ENCODE peak calls at places on chromosomes 7 and 10, in five cellular contexts. T, M, Y, G and E are unnamed samples.

GRCh38 chr7:120991570-120991969 is 3.1 kb downstream of the CPED1 start:
- DNase-seq in M (no peak), Y (no peak), T (peak), G (no peak), E (no peak)

GRCh38 chr10:131126321-131127121 is 185.0 kb downstream of the TCERG1L start:
- DNase-seq in M (no peak), T (no peak), Y (no peak), G (no peak), E (no peak)

GRCh38 chr10:636016-636730 is 53.3 kb downstream of the DIP2C start:
- DNase-seq in M (no peak), Y (no peak), G (no peak), T (no peak), E (no peak)

GRCh38 chr7:80707318-80707717 is 68.9 kb downstream of the CD36 start:
- DNase-seq in G (no peak), Y (no peak), T (no peak), M (no peak), E (no peak)

GRCh38 chr7:5766321-5766761 is 15.1 kb downstream of the RNF216 start:
- DNase-seq in T (peak), G (no peak), Y (no peak), M (no peak), E (no peak)

GRCh38 chr7:29607889-29608288 is 44.3 kb downstream of the PRR15 start:
- DNase-seq in G (no peak), Y (no peak), T (peak), M (no peak), E (no peak)

GRCh38 chr7:6725003-6725402 is 18.3 kb upstream of the ZNF12 start:
- DNase-seq in Y (peak), T (no peak), G (peak), M (no peak), E (peak)

GRCh38 chr10:132942101-132942739 is at the start of gene CFAP46:
- DNase-seq in M (no peak), G (no peak), Y (no peak), T (peak), E (peak)

GRCh38 chr7:13042605-13043236 is 355.3 kb downstream of the ARL4A start:
- DNase-seq in G (no peak), M (no peak), T (no peak), Y (no peak), E (no peak)

GRCh38 chr7:158469396-158470051 is 118.1 kb downstream of the PTPRN2 start:
- DNase-seq in Y (no peak), T (no peak), M (no peak), G (no peak), E (no peak)

GRCh38 chr7:68148440-68148839 is 1151.8 kb downstream of the TYW1 start:
- DNase-seq in Y (no peak), G (no peak), T (no peak), M (no peak), E (no peak)

GRCh38 chr10:13298748-13299436 is 972 bp downstream of the PHYH start:
- DNase-seq in G (no peak), M (no peak), T (no peak), Y (no peak), E (no peak)

GRCh38 chr7:95904099-95904498 is 131.7 kb downstream of the DYNC1I1 start:
- DNase-seq in G (no peak), Y (no peak), T (no peak), M (no peak), E (no peak)

GRCh38 chr10:102670871-102671434 is 26.7 kb downstream of the TRIM8 start:
- DNase-seq in Y (no peak), G (no peak), T (no peak), M (no peak), E (no peak)

GRCh38 chr7:107785170-107785569 is 17.9 kb downstream of the SLC26A3 start:
- DNase-seq in G (no peak), M (no peak), T (no peak), Y (no peak), E (no peak)

GRCh38 chr10:58641095-58641531 is 128.4 kb downstream of the BICC1 start:
- DNase-seq in Y (no peak), M (no peak), T (peak), G (no peak), E (no peak)

GRCh38 chr7:28958235-28958945 is at the start of gene TRIL:
- DNase-seq in G (peak), M (no peak), T (peak), Y (no peak), E (no peak)

GRCh38 chr10:17060289-17060688 is 69.3 kb downstream of the CUBN start:
- DNase-seq in G (no peak), M (no peak), T (no peak), Y (no peak), E (no peak)

GRCh38 chr10:43884516-43885105 is 235.9 kb upstream of the ZNF32 start:
- DNase-seq in G (no peak), M (no peak), Y (no peak), T (no peak), E (no peak)

GRCh38 chr10:106942035-106942662 is 222.4 kb downstream of the SORCS1 start:
- DNase-seq in Y (no peak), M (no peak), G (no peak), T (no peak), E (no peak)

GRCh38 chr7:75905785-75906604 is 9.0 kb upstream of the POR start:
- DNase-seq in T (peak), Y (no peak), G (peak), M (no peak), E (no peak)

GRCh38 chr7:30612658-30613265 is 18.1 kb downstream of the GARS1 start:
- DNase-seq in M (no peak), G (no peak), Y (no peak), T (no peak), E (no peak)

GRCh38 chr10:59872892-59873463 is 33.4 kb downstream of the CCDC6 start:
- DNase-seq in T (peak), G (peak), Y (no peak), M (no peak), E (no peak)

GRCh38 chr10:8404721-8405120 is 350.2 kb downstream of the GATA3 start:
- DNase-seq in Y (peak), M (no peak), G (no peak), T (no peak), E (peak)

GRCh38 chr10:91694170-91694794 is 61.4 kb upstream of the PPP1R3C start:
- DNase-seq in Y (peak), G (peak), T (peak), M (no peak), E (no peak)

GRCh38 chr10:11602919-11603523 is 8.4 kb downstream of the USP6NL start:
- DNase-seq in Y (no peak), M (no peak), G (no peak), T (no peak), E (no peak)

GRCh38 chr7:4738711-4739527 is 36.5 kb upstream of the AP5Z1 start:
- DNase-seq in M (no peak), Y (peak), T (peak), G (no peak), E (no peak)

GRCh38 chr7:42192072-42192471 is 44.9 kb downstream of the GLI3 start:
- DNase-seq in Y (no peak), G (no peak), M (no peak), T (peak), E (no peak)

GRCh38 chr10:95279042-95279820 is 11.6 kb downstream of the PDLIM1 start:
- DNase-seq in Y (no peak), T (peak), M (no peak), G (no peak), E (no peak)

GRCh38 chr7:1952169-1952760 is 280.5 kb downstream of the MAD1L1 start:
- DNase-seq in Y (no peak), T (no peak), G (no peak), M (no peak), E (no peak)

GRCh38 chr10:28467615-28468014 is 65.3 kb upstream of the WAC start:
- DNase-seq in G (no peak), M (no peak), T (no peak), Y (no peak), E (no peak)

GRCh38 chr7:27097686-27098492 is 2.1 kb upstream of the HOXA1 start:
- DNase-seq in M (no peak), T (no peak), Y (no peak), G (no peak), E (no peak)

GRCh38 chr7:27235387-27236052 is 7.1 kb upstream of the EVX1 start:
- DNase-seq in M (no peak), Y (no peak), T (peak), G (peak), E (no peak)

GRCh38 chr10:59273453-59273852 is 88.9 kb downstream of the FAM13C start:
- DNase-seq in M (no peak), G (no peak), T (peak), Y (no peak), E (no peak)

GRCh38 chr7:125878990-125879389 is 949.4 kb upstream of the POT1 start:
- DNase-seq in M (no peak), Y (peak), G (no peak), T (no peak), E (no peak)

GRCh38 chr7:73974948-73975926 is 52.7 kb upstream of the ELN start:
- DNase-seq in T (no peak), M (no peak), G (no peak), Y (no peak), E (no peak)

GRCh38 chr7:139092090-139092796 is 17.3 kb downstream of the ZC3HAV1 start:
- DNase-seq in G (no peak), T (no peak), Y (no peak), M (no peak), E (no peak)

GRCh38 chr10:126080303-126080825 is 184.0 kb downstream of the FANK1 start:
- DNase-seq in T (no peak), G (no peak), Y (no peak), M (no peak), E (no peak)

GRCh38 chr10:13349776-13350274 is 1.7 kb upstream of the SEPHS1 start:
- DNase-seq in M (no peak), Y (no peak), T (peak), G (peak), E (no peak)

GRCh38 chr7:154965014-154965413 is 37.9 kb downstream of the PAXIP1 start:
- DNase-seq in Y (no peak), T (peak), M (no peak), G (no peak), E (no peak)